ENCODE peak calls at places on chromosomes 11 and 22, in six cellular contexts. X is H9, B is IMR-90, G is right lobe of liver, L is Peyer's patch, W is BE2C. K is an unnamed sample. For H3K27me3 and H3K9me3, the result is how much of the 10 kb centered on the place peaks cover.

GRCh38 chr11:64357446-64357845 is 1.5 kb upstream of the RPS6KA4 start:
- DNase-seq in X (no peak), B (no peak), G (no peak), L (no peak), W (no peak), K (no peak)

GRCh38 chr11:90556612-90557011 is 333.8 kb upstream of the CHORDC1 start:
- DNase-seq in X (no peak), B (no peak), G (no peak), L (no peak), W (no peak), K (no peak)

GRCh38 chr11:101444164-101444563 is 139.6 kb downstream of the TRPC6 start:
- DNase-seq in X (no peak), B (no peak), G (no peak), L (no peak), W (no peak), K (no peak)

GRCh38 chr11:124570160-124570559 is 363 bp downstream of the OR8A1 start:
- DNase-seq in X (no peak), B (no peak), G (no peak), L (no peak), W (no peak), K (no peak)

GRCh38 chr11:118911113-118911879 is 14.4 kb downstream of the BCL9L start:
- DNase-seq in X (peak), B (peak), G (peak), L (peak), W (no peak), K (peak)

GRCh38 chr11:14362613-14363012 is 3.6 kb upstream of the RRAS2 start:
- DNase-seq in X (no peak), B (no peak), G (peak), L (no peak), W (no peak), K (no peak)

GRCh38 chr11:133925756-133926155 is 31.0 kb downstream of the IGSF9B start:
- DNase-seq in X (no peak), B (no peak), G (no peak), L (no peak), W (no peak), K (no peak)

GRCh38 chr11:109783842-109784241 is 309.4 kb upstream of the ZC3H12C start:
- DNase-seq in X (no peak), B (no peak), G (no peak), L (no peak), W (no peak), K (no peak)

GRCh38 chr22:46686221-46686872 is 51.7 kb downstream of the CERK start:
- DNase-seq in X (no peak), B (no peak), G (no peak), L (no peak), W (no peak), K (no peak)

GRCh38 chr22:44351685-44352377 is 39.1 kb upstream of the SHISAL1 start:
- DNase-seq in X (peak), B (peak), G (no peak), L (peak), W (peak), K (no peak)

GRCh38 chr22:20437253-20438065 is at the start of gene SCARF2:
- DNase-seq in X (peak), B (peak), G (no peak), L (no peak), W (peak), K (peak)

GRCh38 chr11:34565417-34566208 is 52.0 kb upstream of the ELF5 start:
- DNase-seq in X (peak), B (no peak), G (no peak), L (no peak), W (peak), K (no peak)

GRCh38 chr11:133947298-133947905 is 9.4 kb downstream of the IGSF9B start:
- DNase-seq in X (peak), B (peak), G (no peak), L (no peak), W (peak), K (peak)

GRCh38 chr11:31557991-31558390 is 48.4 kb downstream of the ELP4 start:
- DNase-seq in X (no peak), B (peak), G (no peak), L (no peak), W (no peak), K (no peak)

GRCh38 chr11:31555938-31556337 is 46.4 kb downstream of the ELP4 start:
- DNase-seq in X (no peak), B (no peak), G (no peak), L (no peak), W (no peak), K (no peak)

GRCh38 chr11:31560842-31561476 is 51.4 kb downstream of the ELP4 start:
- DNase-seq in X (no peak), B (no peak), G (no peak), L (no peak), W (no peak), K (no peak)
- TF ChIP-seq CTCF in X (no peak), B (no peak), G (no peak), L (no peak), W (no peak), K (no peak)

GRCh38 chr22:49365910-49366309 is 461.8 kb downstream of the BRD1 start:
- DNase-seq in X (no peak), B (no peak), G (no peak), L (no peak), W (no peak), K (no peak)

GRCh38 chr22:49366437-49366836 is 461.2 kb downstream of the BRD1 start:
- DNase-seq in X (no peak), B (no peak), G (no peak), L (no peak), W (no peak), K (no peak)

GRCh38 chr22:49368221-49368975 is 459.3 kb downstream of the BRD1 start:
- DNase-seq in X (peak), B (no peak), G (no peak), L (peak), W (no peak), K (no peak)

GRCh38 chr22:49365191-49365837 is 462.4 kb downstream of the BRD1 start:
- DNase-seq in X (no peak), B (no peak), G (no peak), L (no peak), W (no peak), K (no peak)

DNA sequence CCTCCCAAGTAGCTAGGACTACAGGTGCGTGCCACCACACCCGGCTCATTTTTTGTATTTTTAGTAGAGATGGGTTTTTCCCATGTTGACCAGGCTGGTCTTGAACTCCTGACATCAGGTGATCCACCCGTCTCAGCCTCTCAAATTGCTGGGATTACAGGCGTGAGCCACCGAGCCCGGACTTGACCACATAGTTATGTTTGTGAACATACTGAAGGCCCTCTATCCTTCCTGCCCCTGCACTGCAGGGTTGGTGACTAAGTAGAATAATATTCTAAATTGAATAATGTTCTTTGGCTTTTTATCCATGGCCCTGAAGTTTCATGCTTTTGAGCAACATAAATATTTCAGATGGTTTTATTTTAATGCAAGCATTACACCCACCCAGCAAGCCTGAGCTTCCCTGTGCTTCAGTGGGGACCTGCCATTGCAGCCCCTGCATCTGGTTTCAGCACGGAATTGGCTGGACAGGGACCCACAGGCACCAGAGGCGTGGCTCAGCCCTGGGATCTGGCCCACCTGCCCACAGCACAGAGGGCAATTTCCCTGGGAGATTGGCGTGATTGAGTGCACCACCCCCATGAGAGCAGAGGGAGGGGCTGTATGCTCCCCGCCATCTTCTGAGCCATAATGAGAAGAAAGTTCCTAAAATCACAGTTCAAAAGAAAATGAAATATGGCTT is 460.5 kb downstream of the BRD1 start:
- DNase-seq in X (no peak), B (no peak), G (no peak), L (peak), W (no peak), K (peak)
- H3K27me3 ChIP-seq in X (under half), B (under half), G (under half), L (under half), W (under half), K (under half)

DNA sequence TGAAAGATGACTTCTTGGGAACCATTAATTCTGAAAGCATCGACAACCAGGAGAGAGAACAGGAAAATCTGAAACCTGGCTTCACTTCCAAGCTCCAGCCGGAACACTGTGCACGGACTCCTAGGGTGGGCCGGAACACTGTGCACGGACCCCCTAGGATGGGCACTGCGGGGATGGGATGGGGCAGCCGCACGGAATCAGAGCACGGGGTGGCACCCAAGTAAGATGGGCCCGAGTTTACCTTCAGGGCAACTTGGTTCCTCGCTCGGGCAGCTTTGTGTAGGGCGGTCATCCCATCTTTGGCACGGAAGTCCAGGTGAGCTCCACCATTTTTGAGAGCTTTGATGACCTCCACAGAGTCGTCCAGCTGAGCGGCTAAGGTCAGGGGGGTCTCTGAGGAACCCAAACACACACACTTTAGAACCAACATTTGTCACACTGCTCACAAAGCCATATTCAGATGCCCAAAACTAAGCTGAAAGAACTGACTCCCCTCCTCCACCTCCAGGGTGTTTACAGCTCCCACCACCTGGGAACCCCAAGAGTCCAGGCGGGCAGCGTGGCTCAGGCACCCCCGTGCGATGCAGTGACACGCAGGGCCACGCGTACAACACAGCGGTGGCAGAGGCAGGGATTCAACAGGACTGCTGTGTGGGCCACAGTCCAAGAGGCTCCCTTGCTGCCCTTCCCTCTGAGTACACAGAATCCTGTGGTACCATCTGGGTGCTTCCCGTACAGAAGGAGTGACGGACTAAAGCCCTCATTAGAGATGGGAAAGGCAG is 157.9 kb downstream of the SHANK2 start:
- DNase-seq in X (no peak), B (no peak), G (no peak), L (no peak), W (no peak), K (no peak)
- H3K9me3 ChIP-seq in X (under half), B (under half), G (under half), L (under half), W (under half), K (under half)

GRCh38 chr22:37546436-37547248 is 13.6 kb upstream of the CDC42EP1 start:
- DNase-seq in X (peak), B (peak), G (peak), L (peak), W (no peak), K (peak)
- TF ChIP-seq CTCF in X (no peak), B (no peak), G (no peak), L (no peak), W (no peak), K (no peak)

GRCh38 chr11:1674879-1675235 is 22.1 kb upstream of the KRTAP5-6 start:
- DNase-seq in X (no peak), B (no peak), G (no peak), L (peak), W (no peak), K (no peak)
- H3K27me3 ChIP-seq in X (under half), B (under half), G (under half), L (under half), W (under half), K (half or more)

GRCh38 chr11:48244804-48245203 is at the start of gene OR4X2:
- DNase-seq in X (no peak), B (no peak), G (no peak), L (no peak), W (no peak), K (no peak)
- H3K9me3 ChIP-seq in X (half or more), B (under half), G (under half), L (under half), W (under half), K (under half)

GRCh38 chr11:126115820-126116319 is 53.2 kb upstream of the CDON start:
- DNase-seq in X (no peak), B (peak), G (peak), L (peak), W (peak), K (peak)
- TF ChIP-seq CTCF in X (peak), B (peak), G (no peak), L (peak), W (peak), K (peak)

DNA sequence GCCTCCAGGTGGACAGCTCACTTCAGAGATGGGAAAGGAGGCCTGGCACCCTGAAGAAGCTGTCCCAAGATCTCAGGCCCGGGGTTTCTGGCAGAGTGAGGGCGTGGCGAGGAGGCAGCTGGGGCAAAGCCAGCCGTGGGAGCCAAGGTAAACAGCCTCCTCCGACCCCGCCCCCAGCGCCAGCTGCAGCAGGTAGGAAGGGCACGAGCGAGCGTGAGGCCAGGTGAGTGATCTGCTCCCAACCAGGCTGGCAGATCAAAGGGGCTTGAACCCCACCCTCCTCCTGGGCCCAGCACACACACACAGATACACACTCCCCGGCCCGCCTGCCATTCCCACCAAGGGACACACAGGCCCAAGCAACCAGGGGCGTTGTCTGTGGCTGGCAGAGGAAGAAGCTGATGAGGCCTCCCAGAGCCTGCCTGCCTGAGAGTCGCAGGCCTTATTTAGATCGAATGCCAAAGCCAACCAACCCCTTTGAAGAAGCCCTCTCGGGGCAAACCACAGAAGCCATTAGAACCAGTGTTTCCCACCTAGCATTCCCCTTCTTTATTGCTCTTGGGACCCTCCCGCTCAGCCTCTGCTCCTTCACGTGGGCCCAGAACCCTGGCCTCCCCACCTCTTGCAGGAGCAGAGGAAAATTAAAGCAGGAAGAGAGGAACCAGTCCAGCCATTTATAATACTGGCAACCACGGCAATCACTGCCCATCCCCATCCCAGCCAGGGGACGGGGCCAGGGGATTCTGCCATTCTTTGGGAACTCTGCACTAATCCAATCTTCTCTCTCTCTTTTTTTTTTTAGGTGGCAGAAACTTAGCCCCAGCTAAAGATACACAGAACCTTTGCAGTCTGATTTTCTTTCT is 5.0 kb downstream of the PDGFB start:
- DNase-seq in X (no peak), B (no peak), G (peak), L (peak), W (no peak), K (no peak)
- H3K27me3 ChIP-seq in X (under half), B (under half), G (under half), L (under half), W (under half), K (under half)

DNA sequence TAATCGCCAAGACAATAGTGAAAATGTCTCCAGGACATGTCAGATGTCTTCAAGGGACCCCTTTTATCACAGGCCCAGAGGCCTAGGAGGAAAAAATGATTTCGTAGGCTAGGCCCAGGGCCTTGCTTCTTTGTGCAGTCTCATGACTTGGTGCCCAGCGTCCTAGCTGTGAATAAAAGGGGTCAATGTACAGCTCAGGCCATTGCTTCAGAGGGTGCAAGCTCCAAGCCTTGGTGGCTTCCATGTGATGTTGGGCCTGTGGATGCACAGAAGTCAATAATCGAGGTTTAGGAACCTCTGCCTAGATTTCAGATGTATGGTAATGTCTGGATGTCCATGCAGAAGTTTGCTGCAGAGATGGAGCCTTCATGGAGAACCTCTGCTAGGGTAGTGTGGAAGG is 20.7 kb upstream of the MTMR2 start:
- DNase-seq in X (no peak), B (no peak), G (no peak), L (no peak), W (no peak), K (no peak)
- H3K9me3 ChIP-seq in X (under half), B (under half), G (under half), L (under half), W (under half), K (under half)

GRCh38 chr22:35491908-35492380 is 48.7 kb upstream of the RASD2 start:
- DNase-seq in X (no peak), B (no peak), G (no peak), L (no peak), W (no peak), K (no peak)

GRCh38 chr22:35484651-35485372 is 55.8 kb upstream of the RASD2 start:
- DNase-seq in X (no peak), B (peak), G (no peak), L (no peak), W (no peak), K (no peak)

GRCh38 chr22:35489225-35489624 is 51.4 kb upstream of the RASD2 start:
- DNase-seq in X (no peak), B (no peak), G (no peak), L (no peak), W (peak), K (no peak)

GRCh38 chr22:35486116-35486631 is 54.5 kb upstream of the RASD2 start:
- DNase-seq in X (no peak), B (no peak), G (no peak), L (no peak), W (no peak), K (no peak)

GRCh38 chr22:35488513-35488912 is 52.1 kb upstream of the RASD2 start:
- DNase-seq in X (no peak), B (no peak), G (no peak), L (no peak), W (no peak), K (no peak)
- TF ChIP-seq CTCF in X (no peak), B (no peak), G (no peak), L (no peak), W (no peak), K (no peak)

K was measured in tibial artery.